ENCODE peak calls at places on chromosomes 16 and 17, in ten cellular contexts. K is GM13977, W is tibial artery, V is heart right ventricle, J is AG10803, U is mesothelial cell of epicardium, Y is cardiac fibroblast, D is stomach, M is neural crest cell, L is transverse colon. C is an unnamed sample.

GRCh38 chr17:69501591-69502468 is 87.3 kb downstream of the MAP2K6 start:
- DNase-seq in D (peak), J (peak), K (no peak), Y (peak), U (no peak), V (peak), W (peak), L (peak), M (no peak), C (no peak)

GRCh38 chr17:9409026-9409425 is 166.6 kb downstream of the STX8 start:
- DNase-seq in Y (no peak), J (no peak), L (no peak), K (no peak), M (no peak), U (no peak), D (no peak), W (no peak), V (no peak), C (no peak)

GRCh38 chr16:74521691-74522090 is 85.2 kb downstream of the GLG1 start:
- DNase-seq in D (no peak), W (no peak), L (no peak), Y (peak), U (no peak), V (peak), M (no peak), J (peak), K (no peak), C (no peak)

GRCh38 chr17:45651145-45651713 is 132.9 kb upstream of the CRHR1 start:
- DNase-seq in V (no peak), D (no peak), L (no peak), M (no peak), J (no peak), U (no peak), Y (no peak), K (no peak), W (no peak), C (no peak)

GRCh38 chr16:85557083-85557975 is 55.8 kb upstream of the GSE1 start:
- DNase-seq in M (no peak), U (no peak), J (no peak), K (peak), V (no peak), D (no peak), W (no peak), L (peak), Y (no peak), C (no peak)

GRCh38 chr17:82097187-82097918 is 683 bp downstream of the FASN start:
- DNase-seq in D (peak), Y (peak), W (no peak), V (peak), U (peak), L (peak), M (peak), K (peak), J (peak), C (no peak)

GRCh38 chr17:347309-347708 is 5.3 kb downstream of the RPH3AL start:
- DNase-seq in U (no peak), J (no peak), W (no peak), D (no peak), Y (no peak), M (no peak), V (no peak), K (no peak), L (no peak), C (no peak)

GRCh38 chr16:57071840-57072541 is 20.4 kb upstream of the CPNE2 start:
- DNase-seq in U (no peak), D (no peak), W (no peak), L (no peak), V (no peak), M (no peak), Y (peak), J (peak), K (no peak), C (no peak)

GRCh38 chr16:11224894-11225676 is 30.9 kb downstream of the SOCS1 start:
- DNase-seq in Y (peak), K (peak), V (no peak), W (no peak), M (no peak), D (peak), L (peak), J (no peak), U (no peak), C (no peak)

GRCh38 chr17:2084766-2085647 is 30.1 kb downstream of the HIC1 start:
- DNase-seq in D (no peak), L (peak), W (peak), Y (peak), K (no peak), V (peak), M (no peak), U (no peak), J (peak), C (no peak)

GRCh38 chr17:43597624-43598358 is 51.7 kb upstream of the ETV4 start:
- DNase-seq in W (no peak), J (no peak), V (no peak), D (no peak), M (no peak), L (no peak), U (no peak), K (no peak), Y (no peak), C (no peak)

GRCh38 chr17:42163113-42163512 is 8.3 kb upstream of the RAB5C start:
- DNase-seq in J (no peak), M (no peak), L (peak), Y (no peak), V (no peak), D (no peak), U (no peak), K (peak), W (no peak), C (no peak)

GRCh38 chr17:67285360-67285759 is 40.4 kb upstream of the HELZ start:
- DNase-seq in D (no peak), J (no peak), M (no peak), V (no peak), W (no peak), K (no peak), Y (no peak), L (no peak), U (no peak), C (no peak)

GRCh38 chr16:14658063-14658462 is 25.3 kb downstream of the BFAR start:
- DNase-seq in K (peak), V (no peak), M (no peak), U (no peak), W (no peak), J (no peak), D (no peak), L (peak), Y (no peak), C (no peak)

GRCh38 chr16:88706965-88707871 is 915 bp downstream of the CTU2 start:
- DNase-seq in Y (no peak), V (no peak), U (no peak), W (no peak), M (no peak), L (no peak), J (no peak), K (no peak), D (no peak), C (no peak)

GRCh38 chr17:56912105-56912999 is 1.5 kb downstream of the TRIM25 start:
- DNase-seq in L (peak), K (no peak), J (peak), U (no peak), V (peak), W (peak), M (no peak), D (peak), Y (peak), C (no peak)

GRCh38 chr17:48871551-48872351 is 20.8 kb upstream of the ATP5MC1 start:
- DNase-seq in L (peak), Y (no peak), U (no peak), J (no peak), K (no peak), W (peak), D (peak), V (peak), M (no peak), C (no peak)

GRCh38 chr17:1957037-1957436 is 68.1 kb downstream of the RTN4RL1 start:
- DNase-seq in W (no peak), M (no peak), J (peak), U (no peak), Y (peak), V (no peak), L (no peak), D (no peak), K (no peak), C (no peak)

GRCh38 chr16:29992371-29992967 is 2.9 kb downstream of the HIRIP3 start:
- DNase-seq in K (no peak), U (no peak), M (no peak), J (no peak), W (no peak), D (no peak), Y (no peak), L (no peak), V (no peak), C (no peak)

GRCh38 chr16:2296662-2297505 is 29.0 kb upstream of the RNPS1 start:
- DNase-seq in U (no peak), D (peak), K (peak), Y (peak), L (no peak), J (peak), W (no peak), V (peak), M (peak), C (no peak)

GRCh38 chr16:22093952-22094351 is 1.6 kb downstream of the VWA3A start:
- DNase-seq in K (no peak), M (no peak), V (no peak), D (no peak), L (no peak), U (no peak), J (peak), Y (no peak), W (no peak), C (no peak)

GRCh38 chr16:46996952-46997458 is 23.5 kb upstream of the DNAJA2 start:
- DNase-seq in D (no peak), M (no peak), L (no peak), Y (no peak), W (no peak), U (no peak), K (no peak), V (no peak), J (no peak), C (no peak)

GRCh38 chr16:56588781-56589140 is 567 bp upstream of the MT3 start:
- DNase-seq in D (no peak), U (no peak), J (no peak), M (no peak), L (no peak), K (no peak), V (no peak), W (no peak), Y (no peak), C (no peak)

GRCh38 chr16:89202422-89203215 is 2.3 kb upstream of the SLC22A31 start:
- DNase-seq in Y (no peak), L (no peak), K (no peak), V (no peak), M (no peak), W (no peak), J (no peak), D (no peak), U (no peak), C (no peak)

GRCh38 chr16:55107851-55108250 is 177.2 kb downstream of the IRX5 start:
- DNase-seq in Y (no peak), L (no peak), M (no peak), V (no peak), J (no peak), D (no peak), W (no peak), U (no peak), K (no peak), C (no peak)

GRCh38 chr17:57067781-57068180 is 17.3 kb upstream of the AKAP1 start:
- DNase-seq in M (no peak), U (no peak), K (no peak), J (no peak), L (no peak), D (no peak), W (no peak), V (no peak), Y (no peak), C (no peak)

GRCh38 chr17:42895185-42895555 is 5.4 kb upstream of the G6PC1 start:
- DNase-seq in M (no peak), L (peak), U (no peak), K (no peak), J (peak), W (peak), V (no peak), D (peak), Y (peak), C (no peak)

GRCh38 chr17:69711504-69711903 is 297.0 kb downstream of the MAP2K6 start:
- DNase-seq in V (no peak), Y (no peak), K (no peak), L (no peak), W (no peak), D (no peak), J (peak), M (no peak), U (no peak), C (no peak)

GRCh38 chr17:51046527-51047384 is 73.9 kb downstream of the SPAG9 start:
- DNase-seq in J (peak), V (peak), K (no peak), W (peak), U (peak), L (peak), D (no peak), Y (peak), M (peak), C (peak)

GRCh38 chr17:42843358-42843934 is 934 bp upstream of the AOC2 start:
- DNase-seq in K (peak), W (peak), D (no peak), L (no peak), M (peak), U (no peak), Y (peak), V (peak), J (peak), C (no peak)

GRCh38 chr16:73033271-73033998 is 14.5 kb downstream of the ZFHX3 start:
- DNase-seq in U (no peak), K (no peak), J (no peak), M (peak), W (no peak), V (no peak), L (no peak), D (no peak), Y (no peak), C (no peak)

GRCh38 chr17:63613663-63614062 is 8.6 kb upstream of the MAP3K3 start:
- DNase-seq in K (no peak), U (no peak), M (no peak), Y (no peak), V (no peak), W (no peak), D (no peak), L (no peak), J (no peak), C (no peak)

GRCh38 chr17:42937712-42938596 is 26.3 kb downstream of the AARSD1 start:
- DNase-seq in J (peak), U (peak), K (peak), D (no peak), V (peak), L (peak), M (peak), W (no peak), Y (peak), C (no peak)

DNA sequence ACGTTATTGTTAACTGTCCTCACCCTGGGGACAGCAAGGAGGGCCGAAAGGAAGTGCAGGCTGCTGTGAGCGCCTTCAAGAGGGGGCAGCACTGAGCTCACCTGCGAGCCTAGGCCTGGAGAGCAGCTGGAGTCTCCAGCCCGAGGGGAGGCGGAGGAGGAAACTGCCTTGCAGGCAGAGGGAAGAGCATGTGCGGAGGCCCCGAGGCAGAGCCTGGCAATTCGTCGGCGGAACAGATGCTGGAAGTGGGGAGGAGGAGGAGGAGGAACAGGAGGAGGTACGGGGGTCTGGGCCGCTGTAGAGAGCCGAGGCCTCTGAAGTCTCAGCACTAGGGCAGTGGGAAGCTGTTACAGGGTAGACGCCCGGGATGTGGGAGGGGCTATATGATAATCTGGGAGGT is 49.6 kb upstream of the PLCG2 start:
- DNase-seq in V (no peak), W (no peak), J (no peak), L (no peak), M (peak), K (no peak), Y (no peak), U (no peak), D (no peak), C (no peak)
- TF ChIP-seq CTCF in V (no peak), W (no peak), J (no peak), L (no peak), M (peak), K (no peak), Y (no peak), U (no peak), D (no peak), C (peak)

DNA sequence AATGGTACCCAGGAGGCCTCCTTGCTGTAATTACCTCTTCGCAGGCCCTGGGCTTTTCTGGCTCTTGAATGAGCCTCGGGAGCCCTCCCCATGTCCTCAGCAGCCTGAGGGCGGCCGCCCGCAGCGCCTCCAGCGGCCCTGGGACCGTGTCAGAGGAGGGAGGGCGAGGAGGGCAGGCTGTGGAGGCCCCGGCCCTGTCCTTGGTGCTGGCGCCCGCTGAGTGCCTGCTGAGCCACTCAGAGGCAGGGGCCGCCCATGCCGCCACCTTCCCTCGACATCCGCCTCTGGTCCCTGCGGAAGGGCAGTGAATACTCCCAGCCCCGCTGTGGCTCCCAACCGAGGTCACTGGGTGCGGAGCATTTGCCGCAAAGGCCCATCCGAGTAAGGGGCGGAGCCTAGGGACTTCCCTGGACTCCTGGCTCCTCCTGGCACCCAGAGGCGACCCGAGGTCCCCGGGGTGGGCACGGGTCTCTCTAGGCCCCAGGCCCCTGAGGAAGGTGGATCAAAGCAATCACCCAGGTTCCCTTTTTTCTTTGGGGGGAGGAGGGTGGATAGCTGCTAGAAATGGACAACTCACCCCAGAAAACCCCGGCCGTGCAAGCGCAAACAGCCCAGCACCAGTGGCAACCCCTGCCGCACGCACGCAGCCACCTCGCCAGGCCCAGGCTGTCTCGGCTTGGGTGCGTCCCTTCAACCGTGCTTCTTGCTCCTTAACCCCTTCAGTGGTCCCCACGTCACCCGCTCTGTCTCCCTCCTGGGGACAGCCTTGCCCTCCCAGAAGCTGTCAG is 2.7 kb downstream of the RBFOX3 start:
- DNase-seq in J (no peak), M (peak), V (peak), Y (peak), L (peak), D (no peak), W (no peak), K (peak), U (peak), C (no peak)
- TF ChIP-seq CTCF in J (no peak), M (no peak), V (no peak), Y (no peak), L (no peak), D (no peak), W (no peak), K (no peak), U (no peak), C (peak)

GRCh38 chr17:7633093-7633492 is 3.2 kb downstream of the SHBG start:
- DNase-seq in M (no peak), U (no peak), J (no peak), L (no peak), K (peak), D (no peak), Y (no peak), W (no peak), V (no peak), C (no peak)

GRCh38 chr17:7632492-7632894 is 2.6 kb downstream of the SHBG start:
- DNase-seq in V (peak), Y (peak), M (no peak), J (peak), W (no peak), K (peak), U (no peak), D (peak), L (peak), C (no peak)

GRCh38 chr17:7631398-7632380 is 1.8 kb downstream of the SHBG start:
- DNase-seq in J (no peak), Y (no peak), K (no peak), L (no peak), M (no peak), W (no peak), U (no peak), D (no peak), V (no peak), C (no peak)

GRCh38 chr17:7636192-7636591 is 6.3 kb downstream of the SHBG start:
- DNase-seq in W (no peak), D (no peak), L (no peak), Y (no peak), V (no peak), J (no peak), M (no peak), K (no peak), U (no peak), C (no peak)

DNA sequence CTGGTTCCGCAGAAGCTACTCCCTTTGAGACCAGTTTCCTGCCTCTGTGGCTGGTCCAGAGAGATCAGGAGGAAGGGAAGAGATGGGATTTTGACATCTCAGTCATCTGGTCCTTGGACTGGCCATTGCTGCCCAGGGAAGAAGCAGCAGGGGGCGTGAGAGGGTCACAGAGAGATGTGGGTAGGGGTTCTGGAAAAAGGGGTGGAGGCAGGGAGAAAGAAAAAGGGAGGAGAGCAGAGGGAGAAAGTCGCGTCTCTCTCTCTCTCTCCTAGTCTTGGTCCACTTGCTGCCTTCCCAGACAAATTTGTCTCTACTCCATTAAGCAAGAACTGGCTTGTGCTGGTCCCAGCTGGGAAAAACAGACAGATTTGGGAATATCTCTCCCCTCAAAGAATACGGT is 4.4 kb downstream of the SHBG start:
- DNase-seq in V (peak), D (no peak), M (peak), Y (peak), U (peak), K (peak), J (no peak), W (no peak), L (no peak), C (no peak)
- TF ChIP-seq CTCF in V (peak), D (no peak), M (peak), Y (peak), U (no peak), K (peak), J (peak), W (no peak), L (peak), C (peak)

DNA sequence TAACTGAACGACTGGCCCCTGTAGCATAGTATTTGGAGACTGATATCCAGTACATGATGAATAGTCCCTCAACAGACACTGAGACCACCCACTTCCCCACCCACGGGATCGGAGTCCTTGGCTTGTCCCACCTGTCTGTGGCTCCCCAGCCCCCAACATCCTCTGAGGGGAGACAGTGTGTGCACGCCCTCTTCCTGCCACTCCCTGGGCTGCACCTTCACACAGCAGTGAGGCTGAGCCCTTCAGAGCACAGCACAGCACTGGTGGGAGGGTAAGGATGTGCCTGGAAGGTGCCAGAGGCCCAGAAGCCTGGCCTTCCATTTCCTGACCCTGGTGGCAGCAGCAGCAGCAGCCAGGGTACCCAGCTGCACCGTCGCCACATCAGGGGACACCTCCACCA is 11.0 kb downstream of the DNASE1 start:
- DNase-seq in W (no peak), U (no peak), L (no peak), D (no peak), K (no peak), Y (no peak), J (no peak), V (no peak), M (no peak), C (no peak)
- TF ChIP-seq CTCF in W (no peak), U (no peak), L (no peak), D (no peak), K (peak), Y (no peak), J (no peak), V (no peak), M (no peak), C (no peak)

GRCh38 chr17:31004160-31004559 is 33.3 kb downstream of the RNF135 start:
- DNase-seq in V (no peak), W (no peak), Y (no peak), K (no peak), L (no peak), D (no peak), U (no peak), M (no peak), J (no peak), C (no peak)
- TF ChIP-seq CTCF in V (no peak), W (no peak), Y (no peak), K (no peak), L (no peak), D (no peak), U (no peak), M (no peak), J (no peak), C (no peak)